ENCODE peak calls at places on chromosomes 2 and 18, in five cellular contexts. B is HFFc6; J is CD8-positive, alpha-beta T cell; E is activated CD8-positive, alpha-beta T cell treated with anti-CD3 and anti-CD28 coated beads for 36 hours; Q is coronary artery. Z is an unnamed sample.

GRCh38 chr2:44126106-44126797 is 42.4 kb upstream of the PPM1B start:
- DNase-seq in B (peak), J (no peak), E (no peak), Q (no peak), Z (no peak)

GRCh38 chr18:2112435-2113045 is 458.8 kb downstream of the METTL4 start:
- DNase-seq in B (no peak), J (no peak), E (no peak), Q (no peak), Z (no peak)

GRCh38 chr2:159083601-159084000 is 115.2 kb downstream of the TANC1 start:
- DNase-seq in B (peak), J (no peak), E (no peak), Q (no peak), Z (no peak)

GRCh38 chr18:26654173-26655009 is 106.0 kb upstream of the KCTD1 start:
- DNase-seq in B (no peak), J (no peak), E (no peak), Q (no peak), Z (no peak)

GRCh38 chr2:191318037-191318728 is 73.0 kb downstream of the MYO1B start:
- DNase-seq in B (peak), J (no peak), E (no peak), Q (no peak), Z (no peak)

GRCh38 chr18:79405019-79405780 is 9.5 kb downstream of the NFATC1 start:
- DNase-seq in B (no peak), J (no peak), E (peak), Q (no peak), Z (no peak)

GRCh38 chr2:215751200-215751910 is 262.0 kb downstream of the MREG start:
- DNase-seq in B (peak), J (no peak), E (no peak), Q (no peak), Z (no peak)

GRCh38 chr2:108719149-108720044 is at the start of gene RANBP2:
- DNase-seq in B (peak), J (peak), E (peak), Q (peak), Z (peak)

GRCh38 chr2:234635284-234635683 is 138.4 kb upstream of the ARL4C start:
- DNase-seq in B (no peak), J (no peak), E (no peak), Q (no peak), Z (no peak)

GRCh38 chr18:79926306-79926705 is 25.1 kb downstream of the SLC66A2 start:
- DNase-seq in B (no peak), J (no peak), E (no peak), Q (peak), Z (no peak)

GRCh38 chr18:616380-616995 is 19.7 kb downstream of the CLUL1 start:
- DNase-seq in B (peak), J (no peak), E (no peak), Q (no peak), Z (peak)

GRCh38 chr2:191976436-191976835 is 129.5 kb upstream of the CAVIN2 start:
- DNase-seq in B (peak), J (no peak), E (no peak), Q (no peak), Z (no peak)

GRCh38 chr18:28127228-28127627 is 49.7 kb downstream of the CDH2 start:
- DNase-seq in B (no peak), J (no peak), E (no peak), Q (no peak), Z (no peak)

GRCh38 chr18:59954241-59954640 is 54.4 kb downstream of the PMAIP1 start:
- DNase-seq in B (no peak), J (no peak), E (no peak), Q (no peak), Z (no peak)

GRCh38 chr2:67649331-67650071 is 252.4 kb downstream of the ETAA1 start:
- DNase-seq in B (no peak), J (no peak), E (no peak), Q (no peak), Z (no peak)

GRCh38 chr2:103527278-103527677 is 765.4 kb downstream of the TMEM182 start:
- DNase-seq in B (no peak), J (no peak), E (no peak), Q (no peak), Z (no peak)

GRCh38 chr2:85410584-85411404 is 628 bp upstream of the CAPG start:
- DNase-seq in B (no peak), J (no peak), E (peak), Q (no peak), Z (no peak)

DNA sequence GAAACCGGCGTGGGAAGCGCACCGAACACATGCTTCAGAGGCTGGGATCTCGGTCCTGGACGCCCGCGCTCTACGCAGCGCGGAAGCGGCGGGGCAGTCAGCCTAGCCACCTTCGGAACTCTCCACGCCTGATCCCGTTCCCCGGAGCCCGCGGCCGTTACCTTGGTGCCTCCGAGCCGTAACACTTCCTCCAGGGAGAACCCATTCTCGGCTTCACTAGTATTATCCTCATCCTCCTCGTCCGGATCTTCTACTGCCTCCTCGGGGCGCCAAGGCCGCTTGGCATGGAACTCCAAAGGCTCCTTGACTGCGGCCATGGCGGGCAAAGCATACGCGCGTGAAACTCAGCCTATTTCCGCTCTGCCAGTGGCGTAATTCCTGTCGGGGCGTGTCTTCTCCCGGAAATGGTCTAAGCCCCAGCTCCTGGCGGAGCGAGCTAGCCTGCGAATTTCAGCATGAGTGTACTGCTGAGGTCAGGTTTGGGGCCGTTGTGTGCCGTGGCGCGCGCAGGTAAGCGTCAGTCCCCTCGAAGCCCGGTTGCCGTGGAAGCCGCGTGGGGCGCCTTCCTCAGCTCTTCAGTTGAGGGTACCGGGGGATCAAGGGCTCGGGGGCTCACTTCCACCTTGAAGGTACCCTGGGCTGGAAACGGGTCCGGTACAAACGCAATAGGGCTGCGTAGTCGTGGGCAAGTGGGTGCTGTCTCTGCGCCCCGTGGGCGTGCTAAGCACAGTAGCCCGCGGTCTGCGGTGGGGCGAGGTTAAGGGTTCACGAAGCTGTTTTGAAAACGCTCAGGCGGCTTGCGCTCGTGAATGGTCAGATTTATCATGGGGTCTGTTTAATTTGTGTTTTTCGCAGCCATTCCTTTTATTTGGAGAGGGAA is at the start of the genes CEBPZ and NDUFAF7:
- DNase-seq in B (peak), J (peak), E (peak), Q (peak), Z (peak)
- TF ChIP-seq CTCF in B (no peak), J (no peak), E (no peak), Q (no peak), Z (no peak)

DNA sequence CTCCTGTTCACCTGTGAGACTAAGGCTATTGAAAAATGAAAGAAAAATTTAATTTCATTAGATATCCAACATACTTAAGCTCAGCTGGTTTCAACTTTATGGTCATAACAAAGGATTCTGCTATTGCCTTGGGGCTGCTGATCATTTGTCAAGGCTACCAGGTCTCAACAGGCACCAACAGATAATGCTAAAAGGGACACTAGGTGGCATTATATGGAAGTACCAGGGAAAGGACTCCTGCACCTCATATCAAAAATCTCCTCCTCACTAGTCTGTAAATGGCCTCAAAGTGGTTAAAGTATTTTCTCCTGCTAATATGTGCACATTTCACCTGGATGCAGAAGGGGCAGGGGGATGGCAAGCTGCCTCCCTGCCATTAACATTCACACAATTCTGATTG is 167.9 kb upstream of the REG3A start:
- DNase-seq in B (no peak), J (no peak), E (no peak), Q (no peak), Z (no peak)
- TF ChIP-seq CTCF in B (no peak), J (no peak), E (no peak), Q (no peak), Z (no peak)

GRCh38 chr2:12750166-12750905 is 33.6 kb downstream of the TRIB2 start:
- DNase-seq in B (no peak), J (no peak), E (no peak), Q (no peak), Z (no peak)

GRCh38 chr2:12759248-12759647 is 42.5 kb downstream of the TRIB2 start:
- DNase-seq in B (peak), J (no peak), E (no peak), Q (no peak), Z (no peak)

GRCh38 chr2:12755384-12755783 is 38.6 kb downstream of the TRIB2 start:
- DNase-seq in B (no peak), J (no peak), E (no peak), Q (no peak), Z (no peak)

DNA sequence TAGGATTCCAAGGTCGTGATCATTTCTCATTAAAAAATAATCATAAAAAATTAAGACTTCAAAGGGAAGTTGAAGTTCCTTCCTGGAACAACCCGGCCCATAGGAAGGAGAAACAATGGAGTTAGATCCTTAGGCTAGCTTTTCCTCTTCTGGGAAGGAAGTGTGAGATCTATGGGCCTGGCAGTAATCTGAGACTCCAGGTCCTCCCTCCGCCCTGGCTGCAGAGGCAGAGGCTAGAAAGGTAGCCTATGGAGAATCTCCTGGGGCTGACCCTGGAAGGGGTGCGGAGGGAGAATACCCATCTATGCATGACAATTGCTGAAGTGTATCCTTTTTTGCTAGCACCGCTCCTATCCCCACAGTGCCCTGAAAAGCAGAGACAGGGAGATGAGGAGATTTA is 37.9 kb downstream of the TRIB2 start:
- DNase-seq in B (no peak), J (no peak), E (no peak), Q (no peak), Z (no peak)
- TF ChIP-seq CTCF in B (no peak), J (no peak), E (no peak), Q (no peak), Z (no peak)

GRCh38 chr2:119637371-119637770 is 41.6 kb upstream of the TMEM177 start:
- DNase-seq in B (no peak), J (no peak), E (no peak), Q (no peak), Z (no peak)
- TF ChIP-seq CTCF in B (no peak), J (no peak), E (no peak), Q (no peak), Z (no peak)

DNA sequence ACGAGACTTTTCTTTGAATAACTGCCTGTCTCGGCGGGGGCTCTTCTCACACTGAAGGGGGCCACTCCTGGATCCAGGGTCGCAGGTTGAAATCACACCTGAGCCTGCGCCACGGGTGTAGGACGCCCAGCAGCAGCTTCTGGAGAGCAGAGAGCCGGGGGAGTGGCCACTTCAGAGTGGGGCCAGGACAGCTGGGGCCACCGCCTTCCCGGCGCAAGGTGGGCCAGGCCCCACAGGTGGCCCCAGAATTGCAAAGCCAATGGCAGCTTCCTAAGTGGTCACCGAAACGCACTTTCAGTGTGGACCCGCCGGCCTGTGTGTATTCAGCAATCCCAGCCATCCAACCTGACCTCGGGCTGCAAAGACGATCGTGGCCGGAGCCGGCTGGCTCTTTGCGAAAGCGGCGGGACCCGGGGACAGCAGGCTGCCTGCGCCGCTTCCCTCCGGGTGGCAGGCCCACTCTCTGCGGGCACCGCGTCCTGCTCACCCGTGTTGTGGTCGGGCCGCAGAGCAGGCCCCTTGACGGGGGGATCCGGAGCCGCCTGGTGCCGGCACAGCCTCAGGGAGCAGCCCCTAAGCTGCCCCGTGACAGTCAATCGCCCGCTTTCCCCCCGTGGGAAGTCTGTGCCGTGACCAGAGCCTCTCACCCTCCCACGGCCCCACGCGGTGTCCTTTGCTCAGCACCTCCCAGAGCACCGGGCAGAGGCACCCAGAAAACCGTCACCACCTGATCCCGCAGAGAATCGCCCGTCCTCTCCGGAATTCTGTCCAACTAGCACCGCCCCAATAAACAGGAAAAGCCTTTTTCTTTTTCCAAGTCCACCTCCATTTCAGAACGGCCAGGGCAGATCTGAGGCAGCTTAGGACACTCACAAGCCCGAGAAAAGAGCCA is 144.7 kb downstream of the ZNF516 start:
- DNase-seq in B (no peak), J (no peak), E (no peak), Q (no peak), Z (no peak)
- TF ChIP-seq CTCF in B (no peak), J (no peak), E (no peak), Q (no peak), Z (no peak)

GRCh38 chr2:241701405-241702154 is at the start of gene ING5:
- DNase-seq in B (peak), J (peak), E (peak), Q (peak), Z (peak)
- TF ChIP-seq CTCF in B (peak), J (peak), E (no peak), Q (no peak), Z (no peak)

GRCh38 chr2:196409376-196409775 is 230.1 kb upstream of the CCDC150 start:
- DNase-seq in B (no peak), J (no peak), E (no peak), Q (no peak), Z (peak)
- TF ChIP-seq CTCF in B (no peak), J (no peak), E (no peak), Q (no peak), Z (no peak)

GRCh38 chr2:64819774-64820688 is 166.3 kb upstream of the SERTAD2 start:
- DNase-seq in B (peak), J (no peak), E (peak), Q (no peak), Z (peak)
- TF ChIP-seq CTCF in B (no peak), J (no peak), E (no peak), Q (no peak), Z (no peak)

GRCh38 chr2:236180831-236181453 is 12.8 kb upstream of the GBX2 start:
- DNase-seq in B (peak), J (no peak), E (peak), Q (peak), Z (peak)
- TF ChIP-seq CTCF in B (peak), J (peak), E (peak), Q (no peak), Z (peak)

GRCh38 chr2:209977386-209978239 is 24.8 kb upstream of the RPE start:
- DNase-seq in B (peak), J (no peak), E (no peak), Q (no peak), Z (peak)
- TF ChIP-seq CTCF in B (peak), J (peak), E (peak), Q (no peak), Z (peak)

Z was measured in GM13977.